ENCODE peak calls at places on chromosome 3, in four cellular contexts. One of them, this sample, is unnamed.

GRCh38 chr3:155233213-155233612 is 60.3 kb downstream of the STRIT1 start:
- DNase-seq in heart left ventricle: peak; percentile 69
- DNase-seq in WTC11: no peak
- DNase-seq in sigmoid colon: peak; percentile 90
- DNase-seq in this sample: peak; percentile 51

GRCh38 chr3:47056705-47057104 is 77.2 kb downstream of the NBEAL2 start:
- DNase-seq in heart left ventricle: no peak
- DNase-seq in WTC11: no peak
- DNase-seq in sigmoid colon: no peak
- DNase-seq in this sample: no peak

GRCh38 chr3:195806211-195806915 is 5.4 kb downstream of the MUC4 start:
- DNase-seq in heart left ventricle: no peak
- DNase-seq in WTC11: peak; percentile 73
- DNase-seq in sigmoid colon: peak; percentile 50
- DNase-seq in this sample: no peak

GRCh38 chr3:87037652-87038051 is 46.7 kb upstream of the VGLL3 start:
- DNase-seq in heart left ventricle: no peak
- DNase-seq in WTC11: no peak
- DNase-seq in sigmoid colon: no peak
- DNase-seq in this sample: no peak

GRCh38 chr3:62131620-62132019 is 241.7 kb downstream of the FEZF2 start:
- DNase-seq in heart left ventricle: no peak
- DNase-seq in WTC11: no peak
- DNase-seq in sigmoid colon: no peak
- DNase-seq in this sample: no peak

GRCh38 chr3:159987291-159987711 is 1.3 kb upstream of the IL12A start:
- DNase-seq in heart left ventricle: no peak
- DNase-seq in WTC11: no peak
- DNase-seq in sigmoid colon: no peak
- DNase-seq in this sample: no peak

GRCh38 chr3:159866201-159866746 is 122.4 kb upstream of the IL12A start:
- DNase-seq in heart left ventricle: no peak
- DNase-seq in WTC11: no peak
- DNase-seq in sigmoid colon: no peak
- DNase-seq in this sample: no peak

GRCh38 chr3:170852307-170852706 is 17.7 kb downstream of the RPL22L1 start:
- DNase-seq in heart left ventricle: no peak
- DNase-seq in WTC11: no peak
- DNase-seq in sigmoid colon: no peak
- DNase-seq in this sample: no peak

GRCh38 chr3:127135241-127136023 is 57.5 kb upstream of the PRR23E start:
- DNase-seq in heart left ventricle: peak; percentile 33
- DNase-seq in WTC11: peak; percentile 33
- DNase-seq in sigmoid colon: no peak
- DNase-seq in this sample: no peak

GRCh38 chr3:46578973-46579755 is 13.1 kb upstream of the LRRC2 start:
- DNase-seq in heart left ventricle: no peak
- DNase-seq in WTC11: no peak
- DNase-seq in sigmoid colon: no peak
- DNase-seq in this sample: no peak

GRCh38 chr3:124978627-124979026 is 44.1 kb upstream of the MUC13 start:
- DNase-seq in heart left ventricle: no peak
- DNase-seq in WTC11: no peak
- DNase-seq in sigmoid colon: no peak
- DNase-seq in this sample: no peak

GRCh38 chr3:24220859-24221657 is 273.6 kb downstream of the THRB start:
- DNase-seq in heart left ventricle: peak; percentile 12
- DNase-seq in WTC11: no peak
- DNase-seq in sigmoid colon: peak; percentile 82
- DNase-seq in this sample: no peak

GRCh38 chr3:78927787-78928186 is 840.0 kb downstream of the ROBO1 start:
- DNase-seq in heart left ventricle: no peak
- DNase-seq in WTC11: no peak
- DNase-seq in sigmoid colon: no peak
- DNase-seq in this sample: no peak

GRCh38 chr3:176855901-176856486 is 341.3 kb downstream of the TBL1XR1 start:
- DNase-seq in heart left ventricle: no peak
- DNase-seq in WTC11: no peak
- DNase-seq in sigmoid colon: no peak
- DNase-seq in this sample: no peak

GRCh38 chr3:176848431-176849214 is 348.7 kb downstream of the TBL1XR1 start:
- DNase-seq in heart left ventricle: no peak
- DNase-seq in WTC11: no peak
- DNase-seq in sigmoid colon: no peak
- DNase-seq in this sample: no peak

GRCh38 chr3:176855213-176855612 is 342.1 kb downstream of the TBL1XR1 start:
- DNase-seq in heart left ventricle: no peak
- DNase-seq in WTC11: no peak
- DNase-seq in sigmoid colon: no peak
- DNase-seq in this sample: no peak

DNA sequence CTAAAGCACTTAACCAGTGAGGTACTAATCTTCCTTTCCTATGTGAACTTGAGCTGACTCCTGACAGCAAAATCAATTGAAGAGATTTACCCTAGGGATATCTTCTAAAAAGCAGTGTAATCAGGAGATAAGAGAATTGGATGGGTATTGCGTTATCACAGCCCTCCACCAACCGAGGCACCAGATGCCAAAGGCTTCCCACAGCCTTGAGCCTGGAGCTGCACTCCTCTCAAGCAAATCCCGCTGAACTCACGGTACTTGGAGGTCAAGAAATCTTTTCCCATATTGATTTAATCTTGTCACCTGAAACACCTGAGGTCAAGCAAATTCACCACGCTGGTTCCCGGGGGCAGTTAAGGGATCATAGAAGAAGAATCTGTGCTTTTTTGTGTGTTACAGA is 346.8 kb downstream of the TBL1XR1 start:
- DNase-seq in heart left ventricle: no peak
- DNase-seq in WTC11: no peak
- DNase-seq in sigmoid colon: no peak
- DNase-seq in this sample: no peak
- TF ChIP-seq CTCF in heart left ventricle: no peak
- TF ChIP-seq CTCF in WTC11: no peak
- TF ChIP-seq CTCF in sigmoid colon: no peak
- TF ChIP-seq CTCF in this sample: no peak

GRCh38 chr3:153289334-153289808 is 127.3 kb downstream of the RAP2B start:
- DNase-seq in heart left ventricle: no peak
- DNase-seq in WTC11: no peak
- DNase-seq in sigmoid colon: no peak
- DNase-seq in this sample: no peak

GRCh38 chr3:153295906-153296305 is 133.9 kb downstream of the RAP2B start:
- DNase-seq in heart left ventricle: no peak
- DNase-seq in WTC11: no peak
- DNase-seq in sigmoid colon: no peak
- DNase-seq in this sample: no peak

GRCh38 chr3:153290278-153291015 is 128.4 kb downstream of the RAP2B start:
- DNase-seq in heart left ventricle: no peak
- DNase-seq in WTC11: no peak
- DNase-seq in sigmoid colon: no peak
- DNase-seq in this sample: peak; percentile 36

GRCh38 chr3:153291052-153291689 is 129.1 kb downstream of the RAP2B start:
- DNase-seq in heart left ventricle: no peak
- DNase-seq in WTC11: no peak
- DNase-seq in sigmoid colon: no peak
- DNase-seq in this sample: peak; percentile 47

GRCh38 chr3:153293222-153293621 is 131.2 kb downstream of the RAP2B start:
- DNase-seq in heart left ventricle: no peak
- DNase-seq in WTC11: no peak
- DNase-seq in sigmoid colon: no peak
- DNase-seq in this sample: no peak
- TF ChIP-seq CTCF in heart left ventricle: no peak
- TF ChIP-seq CTCF in WTC11: no peak
- TF ChIP-seq CTCF in sigmoid colon: no peak
- TF ChIP-seq CTCF in this sample: no peak

GRCh38 chr3:102141913-102142210 is 292.5 kb downstream of the NFKBIZ start:
- DNase-seq in heart left ventricle: no peak
- DNase-seq in WTC11: no peak
- DNase-seq in sigmoid colon: no peak
- DNase-seq in this sample: no peak

GRCh38 chr3:102141096-102141912 is 292.0 kb downstream of the NFKBIZ start:
- DNase-seq in heart left ventricle: no peak
- DNase-seq in WTC11: no peak
- DNase-seq in sigmoid colon: no peak
- DNase-seq in this sample: no peak

GRCh38 chr3:102142379-102143058 is 292.3 kb upstream of the ZPLD1 start:
- DNase-seq in heart left ventricle: no peak
- DNase-seq in WTC11: no peak
- DNase-seq in sigmoid colon: no peak
- DNase-seq in this sample: no peak

GRCh38 chr3:102143536-102143935 is 291.3 kb upstream of the ZPLD1 start:
- DNase-seq in heart left ventricle: no peak
- DNase-seq in WTC11: no peak
- DNase-seq in sigmoid colon: no peak
- DNase-seq in this sample: no peak

GRCh38 chr3:102140116-102140515 is 290.8 kb downstream of the NFKBIZ start:
- DNase-seq in heart left ventricle: no peak
- DNase-seq in WTC11: no peak
- DNase-seq in sigmoid colon: no peak
- DNase-seq in this sample: no peak
- TF ChIP-seq CTCF in heart left ventricle: no peak
- TF ChIP-seq CTCF in WTC11: no peak
- TF ChIP-seq CTCF in sigmoid colon: no peak
- TF ChIP-seq CTCF in this sample: no peak

GRCh38 chr3:10960264-10960663 is 32.3 kb upstream of the SLC6A1 start:
- DNase-seq in heart left ventricle: no peak
- DNase-seq in WTC11: no peak
- DNase-seq in sigmoid colon: no peak
- DNase-seq in this sample: no peak
- TF ChIP-seq CTCF in heart left ventricle: no peak
- TF ChIP-seq CTCF in WTC11: no peak
- TF ChIP-seq CTCF in sigmoid colon: no peak
- TF ChIP-seq CTCF in this sample: no peak

GRCh38 chr3:84943379-84943778 is 15.4 kb upstream of the CADM2 start:
- DNase-seq in heart left ventricle: no peak
- DNase-seq in WTC11: no peak
- DNase-seq in sigmoid colon: no peak
- DNase-seq in this sample: no peak
- TF ChIP-seq CTCF in heart left ventricle: peak; percentile 5
- TF ChIP-seq CTCF in WTC11: peak; percentile 27
- TF ChIP-seq CTCF in sigmoid colon: no peak
- TF ChIP-seq CTCF in this sample: no peak

DNA sequence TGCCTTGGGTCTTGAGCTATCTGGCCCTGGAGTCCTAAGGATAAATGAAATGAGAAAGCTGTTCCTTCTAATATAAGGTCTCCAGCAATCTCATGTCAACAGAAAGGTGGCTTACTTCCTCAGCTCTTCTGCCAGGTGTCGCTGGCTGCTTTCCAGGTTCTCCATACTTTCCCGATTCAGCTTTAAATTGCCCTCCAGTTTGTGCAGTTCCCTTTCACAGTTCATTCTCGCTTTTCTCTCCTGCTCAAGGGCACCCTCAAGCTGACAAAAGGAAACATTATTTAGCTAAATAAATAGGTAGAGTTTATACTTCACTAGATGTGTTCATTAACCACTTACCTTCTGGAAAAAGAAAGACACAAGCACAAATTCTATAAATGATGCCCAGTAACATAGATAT is 73.0 kb downstream of the MYH15 start:
- DNase-seq in heart left ventricle: no peak
- DNase-seq in WTC11: no peak
- DNase-seq in sigmoid colon: no peak
- DNase-seq in this sample: peak; percentile 1
- TF ChIP-seq CTCF in heart left ventricle: no peak
- TF ChIP-seq CTCF in WTC11: no peak
- TF ChIP-seq CTCF in sigmoid colon: no peak
- TF ChIP-seq CTCF in this sample: no peak

GRCh38 chr3:140128217-140129137 is 193.5 kb downstream of the CLSTN2 start:
- DNase-seq in heart left ventricle: peak; percentile 13
- DNase-seq in WTC11: peak; percentile 80
- DNase-seq in sigmoid colon: no peak
- DNase-seq in this sample: peak; percentile 73
- TF ChIP-seq CTCF in heart left ventricle: peak; percentile 11
- TF ChIP-seq CTCF in WTC11: peak; percentile 47
- TF ChIP-seq CTCF in sigmoid colon: no peak
- TF ChIP-seq CTCF in this sample: peak; percentile 83

DNA sequence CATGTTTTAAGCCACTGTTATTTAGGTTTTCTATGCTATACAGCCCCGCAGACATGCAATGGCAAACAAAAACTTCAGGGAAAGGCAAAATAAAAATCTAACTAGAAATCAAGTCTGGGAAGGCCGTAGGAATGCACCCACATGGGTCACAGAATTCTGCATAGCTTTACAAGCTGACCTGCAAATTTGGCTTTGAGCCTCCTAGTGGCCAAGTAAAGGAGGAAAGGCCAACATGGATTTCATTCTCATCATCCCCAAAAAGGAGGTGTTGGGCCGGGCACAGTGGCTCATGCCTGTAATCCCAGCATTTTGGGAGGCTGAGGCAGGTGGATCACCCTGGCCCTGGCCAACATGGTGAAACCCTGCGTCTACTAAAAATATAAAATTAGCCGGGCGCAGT is 124.3 kb downstream of the FBLN2 start:
- DNase-seq in heart left ventricle: no peak
- DNase-seq in WTC11: no peak
- DNase-seq in sigmoid colon: no peak
- DNase-seq in this sample: no peak
- TF ChIP-seq CTCF in heart left ventricle: no peak
- TF ChIP-seq CTCF in WTC11: peak; percentile 27
- TF ChIP-seq CTCF in sigmoid colon: no peak
- TF ChIP-seq CTCF in this sample: peak; percentile 33

GRCh38 chr3:50978991-50979667 is 304.4 kb downstream of the DOCK3 start:
- DNase-seq in heart left ventricle: no peak
- DNase-seq in WTC11: peak; percentile 64
- DNase-seq in sigmoid colon: no peak
- DNase-seq in this sample: no peak
- TF ChIP-seq CTCF in heart left ventricle: no peak
- TF ChIP-seq CTCF in WTC11: no peak
- TF ChIP-seq CTCF in sigmoid colon: no peak
- TF ChIP-seq CTCF in this sample: no peak

GRCh38 chr3:128569756-128570155 is 76.8 kb upstream of the GATA2 start:
- DNase-seq in heart left ventricle: no peak
- DNase-seq in WTC11: no peak
- DNase-seq in sigmoid colon: no peak
- DNase-seq in this sample: no peak

GRCh38 chr3:128573160-128573559 is 77.5 kb downstream of the RPN1 start:
- DNase-seq in heart left ventricle: no peak
- DNase-seq in WTC11: no peak
- DNase-seq in sigmoid colon: no peak
- DNase-seq in this sample: no peak

GRCh38 chr3:128573707-128574162 is 76.9 kb downstream of the RPN1 start:
- DNase-seq in heart left ventricle: peak; percentile 48
- DNase-seq in WTC11: no peak
- DNase-seq in sigmoid colon: no peak
- DNase-seq in this sample: no peak

GRCh38 chr3:128572013-128572412 is 78.6 kb downstream of the RPN1 start:
- DNase-seq in heart left ventricle: no peak
- DNase-seq in WTC11: no peak
- DNase-seq in sigmoid colon: no peak
- DNase-seq in this sample: no peak

GRCh38 chr3:128572644-128573105 is 77.9 kb downstream of the RPN1 start:
- DNase-seq in heart left ventricle: no peak
- DNase-seq in WTC11: peak; percentile 59
- DNase-seq in sigmoid colon: no peak
- DNase-seq in this sample: peak; percentile 71
- TF ChIP-seq CTCF in heart left ventricle: no peak
- TF ChIP-seq CTCF in WTC11: peak; percentile 20
- TF ChIP-seq CTCF in sigmoid colon: no peak
- TF ChIP-seq CTCF in this sample: peak; percentile 64

This sample was measured in Calu3.